ENCODE peak calls at places on chromosomes 12 and 14, in eight cellular contexts. X is ovary, G is left ventricle myocardium inferior, U is H1, V is PC-9, H is sigmoid colon, S is HepG2, C is heart left ventricle. P is an unnamed sample. For H3K36me3, the result is how much of the 10 kb centered on the place peaks cover.

GRCh38 chr14:76644875-76645518 is 116.3 kb upstream of the VASH1 start:
- DNase-seq in U (peak), S (peak), C (peak), X (no peak), V (no peak), G (peak), H (peak), P (no peak)

GRCh38 chr14:102554835-102555819 is 37.3 kb upstream of the RCOR1 start:
- DNase-seq in C (peak), X (peak), V (no peak), U (no peak), H (no peak), G (peak), S (no peak), P (peak)

GRCh38 chr12:93062100-93062419 is 133.0 kb upstream of the EEA1 start:
- DNase-seq in U (no peak), G (no peak), V (no peak), X (no peak), C (no peak), H (no peak), S (no peak), P (no peak)

GRCh38 chr14:79483989-79484388 is 727.3 kb downstream of the DIO2 start:
- DNase-seq in C (no peak), G (no peak), X (no peak), U (peak), S (no peak), V (no peak), H (no peak), P (no peak)

GRCh38 chr14:53613404-53614253 is 343.0 kb downstream of the BMP4 start:
- DNase-seq in H (no peak), U (no peak), C (no peak), V (peak), S (peak), X (no peak), G (no peak), P (no peak)

GRCh38 chr12:32390572-32391219 is 8.7 kb upstream of the FGD4 start:
- DNase-seq in X (peak), G (peak), H (no peak), V (peak), S (peak), C (no peak), U (no peak), P (peak)

GRCh38 chr12:2284321-2284813 is 231.6 kb downstream of the CACNA1C start:
- DNase-seq in C (no peak), S (no peak), V (no peak), H (no peak), G (no peak), U (no peak), X (no peak), P (no peak)

GRCh38 chr12:11653215-11653753 is 3.8 kb downstream of the ETV6 start:
- DNase-seq in S (no peak), V (no peak), G (no peak), X (no peak), H (no peak), U (no peak), C (no peak), P (no peak)

GRCh38 chr14:36604757-36605505 is 22.5 kb upstream of the NKX2-8 start:
- DNase-seq in U (no peak), G (no peak), X (no peak), C (peak), H (no peak), S (peak), V (peak), P (peak)

GRCh38 chr12:64440100-64440499 is 11.8 kb upstream of the TBK1 start:
- DNase-seq in V (no peak), G (no peak), C (no peak), U (no peak), S (no peak), H (no peak), X (no peak), P (no peak)

GRCh38 chr12:78146365-78146772 is 315.7 kb downstream of the NAV3 start:
- DNase-seq in H (no peak), G (no peak), C (no peak), X (no peak), V (no peak), S (peak), U (no peak), P (no peak)

GRCh38 chr14:36717363-36717762 is 55.7 kb downstream of the PAX9 start:
- DNase-seq in C (no peak), H (no peak), X (no peak), V (no peak), S (peak), U (peak), G (no peak), P (no peak)

DNA sequence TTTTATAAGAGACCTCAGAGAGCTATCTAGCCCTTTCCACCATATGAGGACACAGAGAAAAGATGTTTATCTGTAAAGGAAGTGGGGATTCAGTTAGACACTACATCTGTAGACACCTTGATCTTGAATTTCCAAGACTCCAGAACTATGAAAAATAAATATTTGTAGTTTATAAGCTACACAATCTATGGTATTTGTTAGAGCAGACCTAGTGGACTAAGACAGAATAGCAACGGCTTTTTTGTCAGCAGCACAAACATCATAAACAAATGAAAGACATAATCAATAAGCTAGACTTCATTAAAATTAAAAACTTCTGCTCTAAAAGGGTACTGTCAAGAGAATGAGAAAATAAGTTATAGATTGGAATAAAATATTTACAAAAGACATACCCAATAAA is 810.1 kb downstream of the FSCB start:
- DNase-seq in H (no peak), G (no peak), S (no peak), U (no peak), X (no peak), C (no peak), V (no peak), P (no peak)
- TF ChIP-seq CTCF in H (no peak), G (no peak), S (no peak), U (no peak), X (no peak), C (no peak), V (no peak), P (no peak)

GRCh38 chr12:101336400-101336799 is 56.5 kb downstream of the UTP20 start:
- DNase-seq in C (no peak), H (no peak), U (no peak), X (no peak), V (no peak), S (no peak), G (no peak), P (no peak)
- H3K36me3 ChIP-seq in C (under half), H (half or more), U (under half), X (under half), V (under half), S (under half), G (half or more), P (under half)

GRCh38 chr12:52952082-52952801 is 3.3 kb downstream of the KRT18 start:
- DNase-seq in H (no peak), V (no peak), G (no peak), S (no peak), X (no peak), C (no peak), U (no peak), P (peak)
- TF ChIP-seq CTCF in H (peak), V (peak), G (peak), S (peak), X (no peak), C (no peak), U (no peak), P (no peak)

DNA sequence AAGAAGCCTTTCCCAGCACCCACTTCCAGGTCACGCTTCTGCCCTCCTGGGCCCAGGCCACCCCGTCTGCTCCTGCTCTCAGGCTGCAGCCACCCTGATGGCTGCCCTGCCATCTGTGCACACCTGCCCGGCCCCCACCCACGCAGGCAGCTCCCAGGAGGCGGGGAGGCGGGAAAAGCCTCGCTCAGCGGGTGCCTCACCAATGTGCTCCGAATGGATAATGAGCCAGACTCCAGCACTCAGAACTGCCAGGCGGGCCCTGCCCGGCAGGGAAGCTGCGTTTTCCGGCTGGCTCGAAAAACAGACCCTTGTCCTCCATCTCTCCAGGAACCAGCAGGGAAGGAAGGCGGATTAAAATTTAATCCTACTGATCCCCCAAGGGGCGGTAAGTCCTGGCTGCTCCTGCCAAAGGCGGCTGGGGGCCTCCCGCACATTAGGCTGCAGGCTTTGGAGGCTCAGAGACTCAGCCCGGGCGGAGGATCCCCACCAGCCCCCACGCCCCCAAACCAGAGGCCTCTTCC is 104.0 kb downstream of the NCOR2 start:
- DNase-seq in X (peak), H (no peak), V (no peak), C (no peak), G (no peak), U (no peak), S (no peak), P (no peak)
- H3K36me3 ChIP-seq in X (under half), H (half or more), V (under half), C (under half), G (under half), U (under half), S (under half), P (under half)

GRCh38 chr14:28776482-28777266 is 10.1 kb downstream of the FOXG1 start:
- DNase-seq in V (no peak), X (no peak), C (no peak), S (no peak), G (no peak), U (no peak), H (no peak), P (no peak)

GRCh38 chr14:28772613-28773012 is 6.0 kb downstream of the FOXG1 start:
- DNase-seq in U (no peak), S (no peak), H (no peak), C (no peak), X (no peak), V (no peak), G (no peak), P (no peak)

GRCh38 chr14:28773176-28773575 is 6.6 kb downstream of the FOXG1 start:
- DNase-seq in V (no peak), H (no peak), G (no peak), C (no peak), S (no peak), X (no peak), U (no peak), P (no peak)

GRCh38 chr14:28773917-28774691 is 7.5 kb downstream of the FOXG1 start:
- DNase-seq in G (no peak), V (no peak), C (no peak), H (no peak), X (no peak), U (no peak), S (no peak), P (no peak)

GRCh38 chr14:28774764-28775738 is 8.5 kb downstream of the FOXG1 start:
- DNase-seq in V (no peak), H (no peak), G (no peak), U (no peak), S (no peak), X (no peak), C (no peak), P (no peak)
- TF ChIP-seq CTCF in V (no peak), H (no peak), G (no peak), U (no peak), S (no peak), X (no peak), C (no peak), P (no peak)

GRCh38 chr14:65052832-65053231 is 49.5 kb downstream of the MAX start:
- DNase-seq in H (no peak), V (no peak), G (no peak), U (no peak), X (no peak), S (no peak), C (no peak), P (no peak)

GRCh38 chr14:65062096-65063075 is 39.9 kb downstream of the MAX start:
- DNase-seq in H (no peak), G (no peak), C (no peak), X (no peak), U (no peak), S (no peak), V (no peak), P (no peak)

GRCh38 chr14:65054471-65055085 is 47.7 kb downstream of the MAX start:
- DNase-seq in U (no peak), V (no peak), H (no peak), G (no peak), C (no peak), S (no peak), X (no peak), P (no peak)

DNA sequence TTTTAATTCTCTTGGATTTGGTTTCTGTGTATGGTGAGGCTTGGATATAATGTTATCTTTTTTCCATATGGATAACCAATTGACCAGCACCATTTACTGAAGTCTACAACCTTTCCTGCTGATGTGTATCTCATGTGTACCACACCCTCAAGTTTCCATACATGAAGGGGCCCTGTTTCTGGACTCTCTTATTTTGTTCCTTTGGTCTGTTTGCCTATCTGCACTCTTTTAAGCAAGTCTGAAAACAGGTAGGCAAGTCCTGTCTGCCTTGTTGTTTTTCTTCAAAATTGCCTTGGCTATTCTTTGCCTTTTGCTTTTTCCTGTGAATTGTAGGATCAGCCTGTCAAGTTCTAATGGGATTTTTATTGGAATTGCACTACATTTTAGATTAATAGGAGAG is 44.6 kb downstream of the MAX start:
- DNase-seq in U (no peak), C (no peak), S (no peak), G (no peak), H (no peak), X (no peak), V (no peak), P (no peak)
- H3K36me3 ChIP-seq in U (under half), C (under half), S (under half), G (half or more), H (under half), X (under half), V (under half), P (under half)

GRCh38 chr14:22657861-22658260 is 13.7 kb upstream of the OR6J1 start:
- DNase-seq in G (no peak), U (no peak), V (peak), H (no peak), X (no peak), C (no peak), S (peak), P (no peak)
- TF ChIP-seq CTCF in G (peak), U (no peak), V (peak), H (no peak), X (no peak), C (no peak), S (peak), P (peak)

GRCh38 chr12:121949643-121950397 is 31.4 kb downstream of the CFAP251 start:
- DNase-seq in G (no peak), X (no peak), V (no peak), H (no peak), C (no peak), U (no peak), S (peak), P (no peak)

GRCh38 chr12:121955258-121956040 is 37.1 kb downstream of the CFAP251 start:
- DNase-seq in G (no peak), X (no peak), S (no peak), U (no peak), V (no peak), C (no peak), H (no peak), P (no peak)

GRCh38 chr12:121953695-121954094 is 35.3 kb downstream of the CFAP251 start:
- DNase-seq in H (no peak), V (no peak), C (no peak), G (no peak), S (peak), U (no peak), X (no peak), P (no peak)

GRCh38 chr12:121956041-121956341 is 37.6 kb downstream of the CFAP251 start:
- DNase-seq in C (no peak), H (no peak), U (no peak), G (no peak), X (no peak), S (no peak), V (no peak), P (no peak)

GRCh38 chr12:121953293-121953692 is 34.9 kb downstream of the CFAP251 start:
- DNase-seq in V (no peak), H (no peak), G (no peak), S (no peak), X (no peak), U (no peak), C (no peak), P (no peak)
- H3K36me3 ChIP-seq in V (under half), H (under half), G (under half), S (under half), X (under half), U (under half), C (under half), P (under half)

GRCh38 chr12:96208801-96209534 is 14.8 kb downstream of the ELK3 start:
- DNase-seq in H (no peak), S (no peak), U (no peak), X (no peak), V (no peak), G (no peak), C (no peak), P (no peak)
- TF ChIP-seq CTCF in H (no peak), S (no peak), U (peak), X (no peak), V (no peak), G (peak), C (peak), P (no peak)

GRCh38 chr12:29354954-29355353 is 26.0 kb downstream of the ERGIC2 start:
- DNase-seq in G (no peak), X (no peak), H (no peak), V (no peak), S (no peak), C (no peak), U (no peak), P (no peak)
- H3K36me3 ChIP-seq in G (half or more), X (under half), H (half or more), V (under half), S (under half), C (under half), U (under half), P (under half)